ENCODE peak calls at places on chromosomes 16 and 17, in four cellular contexts. B, T, C and U are unnamed samples.
A peak's percentile ranks its signal among the peaks of the same experiment; 100 is the strongest.

GRCh38 chr17:79988163-79988971 is 47.3 kb downstream of the TBC1D16 start:
- DNase-seq in B (peak; percentile 89), T (no peak), C (no peak), U (no peak)

GRCh38 chr17:17063546-17064122 is 21.4 kb downstream of the MPRIP start:
- DNase-seq in B (no peak), T (no peak), C (no peak), U (peak; percentile 24)

GRCh38 chr16:67939507-67940435 is 3.1 kb upstream of the PSMB10 start:
- DNase-seq in B (no peak), T (no peak), C (no peak), U (no peak)

GRCh38 chr17:17783825-17784598 is 52.8 kb downstream of the SREBF1 start:
- DNase-seq in B (no peak), T (no peak), C (peak; percentile 66), U (peak; percentile 67)

GRCh38 chr16:3216263-3216640 is 18.7 kb downstream of the ZNF200 start:
- DNase-seq in B (no peak), T (no peak), C (no peak), U (no peak)

GRCh38 chr16:30756781-30757100 is 5.1 kb downstream of the CFAP119 start:
- DNase-seq in B (no peak), T (no peak), C (no peak), U (no peak)

GRCh38 chr17:82779541-82779940 is 27.7 kb downstream of the TBCD start:
- DNase-seq in B (no peak), T (no peak), C (no peak), U (no peak)

GRCh38 chr16:72241930-72242329 is 70.0 kb upstream of the PMFBP1 start:
- DNase-seq in B (peak; percentile 55), T (no peak), C (peak; percentile 58), U (no peak)

GRCh38 chr17:46949291-46950174 is 26.6 kb downstream of the GOSR2 start:
- DNase-seq in B (peak; percentile 48), T (no peak), C (no peak), U (no peak)

GRCh38 chr17:82367724-82368524 is 3.6 kb upstream of the UTS2R start:
- DNase-seq in B (peak; percentile 11), T (peak; percentile 49), C (peak; percentile 75), U (peak; percentile 92)

GRCh38 chr17:30905742-30906100 is 317 bp downstream of the TEFM start:
- DNase-seq in B (no peak), T (no peak), C (no peak), U (peak; percentile 43)

GRCh38 chr16:14151256-14152030 is 80.3 kb downstream of the MRTFB start:
- DNase-seq in B (no peak), T (no peak), C (no peak), U (no peak)

GRCh38 chr17:83053021-83053778 is 26.2 kb upstream of the METRNL start:
- DNase-seq in B (peak; percentile 30), T (no peak), C (no peak), U (peak; percentile 49)

GRCh38 chr17:13995856-13996635 is 73.3 kb upstream of the COX10 start:
- DNase-seq in B (no peak), T (no peak), C (no peak), U (no peak)

GRCh38 chr16:58684001-58684353 is 593 bp downstream of the SLC38A7 start:
- DNase-seq in B (peak; percentile 10), T (no peak), C (peak; percentile 18), U (no peak)

GRCh38 chr17:11986179-11986938 is 10.9 kb downstream of the ZNF18 start:
- DNase-seq in B (no peak), T (no peak), C (peak; percentile 67), U (no peak)

GRCh38 chr17:48642843-48643696 is 16.9 kb upstream of the HOXB9 start:
- DNase-seq in B (no peak), T (no peak), C (no peak), U (no peak)

GRCh38 chr17:34321981-34322380 is 2.7 kb downstream of the CCL8 start:
- DNase-seq in B (no peak), T (no peak), C (no peak), U (no peak)

GRCh38 chr17:65447823-65448222 is 113.6 kb downstream of the AXIN2 start:
- DNase-seq in B (no peak), T (no peak), C (no peak), U (no peak)

GRCh38 chr17:16922386-16923096 is 49.4 kb downstream of the TNFRSF13B start:
- DNase-seq in B (peak; percentile 8), T (no peak), C (peak; percentile 47), U (no peak)

GRCh38 chr16:1089822-1090619 is 6.0 kb downstream of the C1QTNF8 start:
- DNase-seq in B (no peak), T (no peak), C (no peak), U (no peak)

DNA sequence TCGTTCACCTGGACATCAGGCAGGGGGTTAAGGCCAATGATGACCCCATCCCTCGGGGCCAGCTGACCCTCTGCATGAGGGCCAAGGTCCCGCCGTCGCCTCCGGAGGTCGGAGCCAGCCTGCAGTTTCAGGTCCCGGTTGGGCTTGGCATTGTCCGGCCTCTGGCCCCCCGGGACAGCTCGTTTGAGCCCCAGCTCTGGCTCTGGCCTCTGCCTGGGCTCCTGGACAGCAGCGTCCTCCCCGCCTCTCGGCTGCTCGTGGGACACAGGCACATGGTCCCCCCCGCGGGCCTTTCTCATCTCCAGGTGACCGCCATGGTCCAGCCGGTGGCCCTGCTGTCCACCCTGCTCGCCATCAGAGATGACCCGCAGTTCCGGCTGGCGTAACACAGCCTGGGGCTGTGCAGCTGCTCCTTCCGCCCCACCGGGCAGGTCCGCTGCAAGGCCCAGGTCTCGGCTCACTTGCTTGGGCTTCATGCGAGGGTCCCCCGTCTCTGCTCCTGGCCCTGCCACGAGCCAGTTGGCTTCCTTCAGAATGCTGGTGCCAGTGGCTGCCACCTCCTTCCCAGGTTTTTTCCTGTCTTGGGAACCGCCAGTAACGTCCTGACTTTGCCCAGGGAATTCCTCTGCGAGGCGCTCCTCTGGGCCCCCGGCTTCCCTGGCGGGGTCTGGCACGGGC is 6.7 kb downstream of the NDUFAF8 start:
- DNase-seq in B (no peak), T (no peak), C (no peak), U (no peak)
- H3K4me2 ChIP-seq in B (no peak overlapping the region), T (no peak overlapping the region), C (no peak overlapping the region), U (no peak overlapping the region)

DNA sequence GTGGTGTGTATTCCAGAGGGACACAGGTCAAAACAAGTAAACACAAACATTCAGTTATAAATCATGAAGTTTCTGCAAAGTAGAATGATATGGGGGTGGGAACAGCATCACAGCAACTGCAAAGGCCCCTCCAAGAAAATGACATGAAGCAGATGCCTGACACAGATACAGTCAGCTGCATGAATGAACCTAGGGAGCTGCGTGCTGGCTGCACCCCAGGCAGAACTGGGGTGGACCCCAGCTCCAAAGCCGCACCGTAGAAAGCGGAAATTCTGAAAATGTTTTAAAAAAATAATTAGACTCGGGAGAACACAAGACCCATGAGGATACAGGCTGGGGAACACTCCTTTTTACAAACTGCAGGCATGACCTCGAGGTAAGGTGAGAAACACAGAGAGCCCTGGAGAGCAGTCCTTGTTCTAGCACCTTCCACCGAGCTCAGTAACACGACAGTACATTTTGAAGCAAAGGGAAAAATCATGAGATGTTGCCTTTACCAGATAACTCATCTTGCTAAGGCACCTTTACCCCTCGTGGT is 323.8 kb downstream of the SOX9 start:
- DNase-seq in B (no peak), T (no peak), C (no peak), U (no peak)
- H4K5ac ChIP-seq in B (no peak overlapping the region), T (no peak overlapping the region), C (no peak overlapping the region), U (no peak overlapping the region)

DNA sequence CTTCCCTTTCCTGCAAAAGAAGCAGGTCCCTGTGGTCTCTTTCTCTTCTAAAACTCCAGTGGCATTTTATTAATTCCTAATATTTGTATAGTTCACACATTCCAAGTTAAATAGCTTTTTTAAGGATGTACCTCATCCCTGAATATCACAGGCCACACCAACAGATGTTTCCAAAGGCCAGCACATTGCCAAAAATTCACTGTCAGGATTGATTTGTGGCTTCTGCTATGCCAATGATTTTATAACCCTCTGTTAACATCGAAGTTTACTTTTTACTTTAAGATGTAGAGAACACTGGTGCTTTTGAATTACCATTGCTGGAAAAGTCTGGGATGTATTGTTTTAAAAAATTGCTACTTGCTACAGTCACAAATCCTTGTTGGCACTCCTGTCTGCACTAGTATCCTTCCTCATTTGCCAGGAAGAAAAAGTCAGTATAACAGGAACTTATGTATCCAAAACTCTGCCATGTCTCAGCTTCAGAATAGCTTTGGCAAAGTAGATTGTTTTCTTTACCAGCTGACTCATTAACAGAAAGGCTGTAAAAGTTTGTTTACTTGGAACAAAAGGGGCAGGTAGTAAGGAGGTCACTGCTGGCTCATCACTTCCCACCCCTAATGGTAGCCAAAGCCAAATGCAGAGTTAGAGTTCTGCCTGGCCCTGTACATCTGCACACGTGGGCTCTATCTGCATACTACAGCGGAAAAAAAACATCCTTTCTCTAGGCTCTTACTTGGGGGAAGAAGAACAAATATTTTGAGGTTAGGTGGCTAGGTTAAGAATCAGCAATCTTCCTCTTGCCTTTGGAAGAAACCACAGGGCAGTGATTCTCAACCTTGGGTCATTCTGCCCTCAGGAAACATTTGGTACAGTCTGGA is 90.7 kb upstream of the BCAR1 start:
- DNase-seq in B (peak; percentile 65), T (no peak), C (no peak), U (no peak)
- H3K4me2 ChIP-seq in B (no peak overlapping the region), T (no peak overlapping the region), C (no peak overlapping the region), U (no peak overlapping the region)

GRCh38 chr16:28822520-28823290 is at the start of gene ATXN2L:
- DNase-seq in B (peak; percentile 96), T (peak; percentile 70), C (peak; percentile 95), U (peak; percentile 86)
- H4K5ac ChIP-seq in B (peak within 1 kb of the TSS; percentile 93), T (peak within 1 kb of the TSS; percentile 86), C (peak within 1 kb of the TSS; percentile 33), U (no peak within 1 kb of the TSS)

GRCh38 chr16:75593825-75594820 is 27.9 kb downstream of the GABARAPL2 start:
- DNase-seq in B (peak; percentile 83), T (peak; percentile 25), C (peak; percentile 88), U (peak; percentile 79)

GRCh38 chr16:75589301-75589700 is 23.1 kb downstream of the GABARAPL2 start:
- DNase-seq in B (no peak), T (no peak), C (no peak), U (no peak)

GRCh38 chr16:75588716-75589115 is 22.5 kb downstream of the GABARAPL2 start:
- DNase-seq in B (no peak), T (no peak), C (no peak), U (no peak)

GRCh38 chr16:75593308-75593707 is 27.1 kb downstream of the GABARAPL2 start:
- DNase-seq in B (no peak), T (no peak), C (no peak), U (no peak)

GRCh38 chr16:75591001-75591852 is 25.0 kb downstream of the GABARAPL2 start:
- DNase-seq in B (peak; percentile 84), T (no peak), C (peak; percentile 72), U (no peak)
- H3K4me2 ChIP-seq in B (peak overlapping the region; percentile 4), T (no peak overlapping the region), C (no peak overlapping the region), U (peak overlapping the region; percentile 13)